ENCODE peak calls at places on chromosome 21, in eight cellular contexts. U is fibroblast of lung, V is A549, A is neuronal stem cell, O is HCT116, F is hepatocyte, T is DND-41, S is H9. D is an unnamed sample.

GRCh38 chr21:17191346-17191993 is 321.4 kb upstream of the CXADR start:
- DNase-seq in U (no peak), V (no peak), A (no peak), O (no peak), F (no peak), T (peak; percentile 11), S (no peak), D (peak; percentile 2)

GRCh38 chr21:20856926-20857325 is 141.3 kb upstream of the NCAM2 start:
- DNase-seq in U (no peak), V (no peak), A (no peak), O (no peak), F (peak; percentile 29), T (no peak), S (no peak), D (no peak)

GRCh38 chr21:40731206-40731605 is 115.8 kb downstream of the DSCAM start:
- DNase-seq in U (no peak), V (no peak), A (no peak), O (no peak), F (no peak), T (no peak), S (no peak), D (no peak)

GRCh38 chr21:26136686-26137085 is 33.9 kb downstream of the APP start:
- DNase-seq in U (no peak), V (no peak), A (no peak), O (no peak), F (no peak), T (peak; percentile 10), S (no peak), D (no peak)

GRCh38 chr21:27061783-27062182 is 94.9 kb upstream of the ADAMTS5 start:
- DNase-seq in U (no peak), V (no peak), A (no peak), O (no peak), F (no peak), T (no peak), S (no peak), D (no peak)

GRCh38 chr21:28308516-28308915 is 684.2 kb downstream of the LTN1 start:
- DNase-seq in U (no peak), V (no peak), A (no peak), O (no peak), F (no peak), T (no peak), S (no peak), D (no peak)

GRCh38 chr21:28142692-28143091 is 850.0 kb downstream of the LTN1 start:
- DNase-seq in U (peak; percentile 85), V (no peak), A (no peak), O (no peak), F (peak; percentile 14), T (no peak), S (no peak), D (no peak)

GRCh38 chr21:28745131-28746055 is 247.3 kb downstream of the LTN1 start:
- DNase-seq in U (peak; percentile 97), V (peak; percentile 10), A (peak; percentile 58), O (peak; percentile 64), F (peak; percentile 86), T (peak; percentile 78), S (peak; percentile 74), D (peak; percentile 79)

GRCh38 chr21:31879911-31880310 is 7.1 kb downstream of the HUNK start:
- DNase-seq in U (no peak), V (no peak), A (no peak), O (no peak), F (no peak), T (no peak), S (no peak), D (no peak)

GRCh38 chr21:29343517-29343916 is 44.8 kb downstream of the BACH1 start:
- DNase-seq in U (peak; percentile 71), V (no peak), A (no peak), O (no peak), F (no peak), T (no peak), S (no peak), D (no peak)

GRCh38 chr21:25535811-25536210 is 71.5 kb downstream of the MRPL39 start:
- DNase-seq in U (no peak), V (no peak), A (no peak), O (no peak), F (no peak), T (no peak), S (no peak), D (no peak)

GRCh38 chr21:15236111-15236510 is 171.3 kb upstream of the NRIP1 start:
- DNase-seq in U (no peak), V (no peak), A (no peak), O (no peak), F (no peak), T (no peak), S (no peak), D (no peak)

DNA sequence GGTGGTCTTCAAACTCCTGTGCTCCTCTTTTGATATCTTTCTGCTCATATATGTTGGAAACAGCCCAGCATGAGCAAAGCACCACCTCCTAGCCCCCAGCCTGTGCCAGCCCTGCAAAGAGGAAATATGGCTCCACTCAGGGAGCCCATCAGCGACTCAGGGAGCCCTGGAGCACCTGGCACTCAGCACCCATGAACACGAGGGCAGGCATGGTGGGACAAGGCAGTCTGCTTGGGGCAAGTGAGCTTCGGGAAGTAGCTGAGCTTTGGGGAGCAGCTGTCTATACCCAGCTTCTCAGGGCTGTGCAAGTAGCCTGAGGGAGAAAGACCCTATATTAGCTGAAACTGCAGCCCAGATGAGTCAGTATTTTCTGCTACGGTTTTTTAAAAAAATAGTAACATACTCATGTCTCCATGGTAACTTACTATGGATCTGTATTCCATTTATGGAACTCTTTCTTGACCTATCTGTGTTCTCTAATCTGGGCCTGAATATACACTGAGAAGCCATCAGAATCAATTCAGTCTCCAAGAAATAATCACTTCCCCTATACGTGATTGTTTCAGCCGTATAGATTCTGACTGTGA is 1.6 kb upstream of the ETS2 start:
- DNase-seq in U (peak; percentile 44), V (no peak), A (no peak), O (no peak), F (no peak), T (no peak), S (no peak), D (no peak)
- H3K4me2 ChIP-seq in U (no peak overlapping the region), V (peak overlapping the region; percentile 93), A (no peak overlapping the region), O (peak overlapping the region; percentile 98), F (peak overlapping the region; percentile 89), T (peak overlapping the region; percentile 76), S (peak overlapping the region; percentile 91), D (peak overlapping the region; percentile 88)

DNA sequence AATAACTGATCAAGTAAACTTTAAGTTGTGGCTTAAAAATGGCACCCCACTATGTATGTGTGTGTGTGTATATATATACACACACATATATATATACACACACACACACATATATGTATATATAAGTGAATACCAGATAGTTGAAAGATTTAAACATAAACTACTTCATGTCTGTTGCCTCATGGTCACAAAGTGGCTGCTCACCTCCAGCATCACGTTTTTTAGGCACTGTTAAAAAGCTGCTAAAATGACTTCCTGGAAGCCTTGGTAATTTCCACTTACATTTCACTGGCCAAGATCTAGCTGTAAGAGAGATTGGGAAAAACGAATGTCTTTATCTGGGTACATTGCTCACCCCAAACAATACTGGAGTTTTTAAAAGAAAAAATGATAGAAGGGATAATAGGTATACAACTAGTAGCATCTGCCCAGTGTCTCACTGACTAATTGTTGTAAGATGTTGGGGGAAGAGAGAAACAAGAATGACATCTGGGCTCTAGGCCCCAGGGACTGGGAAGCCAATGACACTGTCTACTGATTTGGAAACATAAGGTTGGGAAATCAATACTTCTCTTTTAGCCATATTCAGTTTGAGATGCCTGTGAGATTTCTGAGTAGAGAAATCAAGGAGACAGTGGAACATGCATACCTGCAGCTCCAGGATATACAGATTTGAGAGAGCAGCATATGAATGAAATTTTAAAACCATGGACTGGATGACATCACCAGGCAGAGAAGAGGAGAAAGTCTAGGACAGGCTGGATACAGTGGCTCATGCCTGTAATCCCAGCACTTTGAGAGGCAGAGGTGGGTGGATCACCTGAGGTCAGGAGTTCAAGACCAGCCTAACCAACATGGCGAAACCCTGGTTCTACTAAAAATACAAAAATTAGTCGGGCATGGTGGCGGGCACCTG is 42.8 kb downstream of the CLDN14 start:
- DNase-seq in U (no peak), V (no peak), A (no peak), O (no peak), F (no peak), T (no peak), S (no peak), D (no peak)
- H3K4me2 ChIP-seq in U (no peak overlapping the region), V (peak overlapping the region; percentile 64), A (no peak overlapping the region), O (no peak overlapping the region), F (no peak overlapping the region), T (no peak overlapping the region), S (no peak overlapping the region), D (no peak overlapping the region)

DNA sequence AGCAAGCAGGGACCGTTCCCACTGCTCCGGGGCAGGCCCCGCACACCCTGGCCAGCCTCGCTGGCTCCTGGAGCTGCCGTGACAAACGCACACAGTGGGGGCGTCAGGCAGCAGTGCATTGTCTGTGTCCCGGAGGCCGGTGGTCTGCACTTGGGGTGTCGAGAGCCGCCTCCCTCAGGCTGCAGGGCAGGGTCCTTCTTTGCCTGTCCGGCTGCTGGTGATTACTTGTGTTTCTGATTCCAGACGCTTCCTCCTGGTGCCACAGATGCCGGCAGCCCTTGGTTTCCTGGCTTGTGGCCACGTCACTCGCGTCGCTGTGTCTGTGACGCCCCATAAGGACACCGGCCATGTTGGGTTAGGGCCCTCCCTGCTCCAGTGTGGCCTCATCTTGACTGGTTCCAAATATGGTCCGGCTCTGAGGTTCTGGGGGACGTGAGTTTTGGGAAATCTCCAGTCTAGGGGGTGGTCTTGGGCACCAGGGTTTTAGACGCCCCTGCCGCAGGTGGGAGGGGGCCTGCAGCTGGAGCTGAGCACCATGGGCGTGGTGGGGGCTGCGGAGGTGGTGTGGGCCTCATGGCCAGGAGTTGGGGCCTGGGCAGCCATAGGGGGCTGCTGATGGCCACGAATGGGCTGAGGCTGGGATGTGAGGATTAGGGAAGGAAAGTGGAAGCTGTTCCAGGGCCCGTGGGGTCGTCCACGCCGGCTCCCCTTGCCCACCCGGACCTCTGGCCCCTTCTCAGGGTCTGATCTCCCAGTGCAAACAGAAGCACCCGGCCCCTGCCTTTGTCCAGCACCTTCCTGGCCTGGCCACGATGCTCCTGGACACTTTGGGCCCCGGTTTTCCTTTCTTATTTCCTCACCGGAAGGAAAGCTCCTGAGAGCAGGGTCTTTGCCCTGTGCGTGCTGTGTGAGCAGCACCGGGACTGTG is 41.0 kb downstream of the SLX9 start:
- DNase-seq in U (no peak), V (no peak), A (no peak), O (no peak), F (no peak), T (no peak), S (no peak), D (no peak)
- H3K4me2 ChIP-seq in U (no peak overlapping the region), V (no peak overlapping the region), A (no peak overlapping the region), O (no peak overlapping the region), F (no peak overlapping the region), T (no peak overlapping the region), S (no peak overlapping the region), D (no peak overlapping the region)

GRCh38 chr21:41867313-41867712 is 11.8 kb downstream of the PRDM15 start:
- DNase-seq in U (no peak), V (no peak), A (no peak), O (no peak), F (no peak), T (no peak), S (no peak), D (no peak)

GRCh38 chr21:41871302-41872030 is 7.7 kb downstream of the PRDM15 start:
- DNase-seq in U (no peak), V (no peak), A (no peak), O (no peak), F (no peak), T (no peak), S (no peak), D (peak; percentile 56)

GRCh38 chr21:41873005-41873404 is 6.1 kb downstream of the PRDM15 start:
- DNase-seq in U (no peak), V (no peak), A (no peak), O (no peak), F (no peak), T (no peak), S (no peak), D (no peak)

GRCh38 chr21:41868062-41868710 is 11.0 kb downstream of the PRDM15 start:
- DNase-seq in U (no peak), V (no peak), A (no peak), O (no peak), F (no peak), T (no peak), S (no peak), D (peak; percentile 96)

GRCh38 chr21:41869771-41870170 is 9.4 kb downstream of the PRDM15 start:
- DNase-seq in U (no peak), V (no peak), A (no peak), O (no peak), F (no peak), T (no peak), S (no peak), D (peak; percentile 69)
- H3K4me2 ChIP-seq in U (no peak overlapping the region), V (no peak overlapping the region), A (no peak overlapping the region), O (no peak overlapping the region), F (no peak overlapping the region), T (no peak overlapping the region), S (no peak overlapping the region), D (peak overlapping the region; percentile 79)